ENCODE peak calls at places on chromosomes 7 and 10, in nine cellular contexts. U is cardiac fibroblast; X is RWPE1; F is SK-N-MC; L is activated CD4-positive, alpha-beta T cell treated with anti-CD3 and anti-CD28 coated beads, Interleukin-2, amount 50 U/mL, for 1 hour; S is IMR-90; B is smooth muscle cell of the brain vasculature; Y is AG09309; Q is SW480. M is an unnamed sample.

GRCh38 chr10:129740532-129741279 is 223.4 kb downstream of the EBF3 start:
- DNase-seq in Q (no peak), Y (no peak), S (no peak), F (no peak), U (no peak), L (no peak), B (no peak), X (no peak), M (no peak)

GRCh38 chr10:44042075-44042770 is 342.7 kb downstream of the CXCL12 start:
- DNase-seq in F (no peak), B (no peak), Q (no peak), S (no peak), L (no peak), X (no peak), Y (no peak), U (no peak), M (no peak)

GRCh38 chr10:130338588-130339070 is 202.4 kb downstream of the GLRX3 start:
- DNase-seq in X (no peak), Y (no peak), F (no peak), Q (no peak), B (no peak), S (no peak), U (no peak), L (no peak), M (no peak)

GRCh38 chr7:101134399-101134980 is 7.6 kb downstream of the SERPINE1 start:
- DNase-seq in S (no peak), L (no peak), Q (no peak), U (peak), Y (no peak), B (no peak), X (no peak), F (peak), M (no peak)

GRCh38 chr10:113335603-113336002 is 217.2 kb upstream of the HABP2 start:
- DNase-seq in F (no peak), L (no peak), X (no peak), S (peak), Y (no peak), Q (no peak), U (peak), B (peak), M (no peak)

GRCh38 chr10:43108951-43109350 is 29.3 kb upstream of the CSGALNACT2 start:
- DNase-seq in Q (no peak), Y (no peak), B (no peak), X (no peak), L (no peak), U (no peak), F (no peak), S (no peak), M (no peak)

GRCh38 chr7:129503725-129504124 is 1.4 kb downstream of the SMKR1 start:
- DNase-seq in F (no peak), U (no peak), L (no peak), X (no peak), B (no peak), Q (no peak), S (no peak), Y (no peak), M (no peak)

GRCh38 chr7:74289660-74290589 is 718 bp downstream of the CLIP2 start:
- DNase-seq in Q (no peak), B (no peak), F (no peak), S (no peak), L (peak), X (peak), U (no peak), Y (no peak), M (peak)

GRCh38 chr10:31390804-31391203 is 71.8 kb downstream of the ZEB1 start:
- DNase-seq in U (peak), L (no peak), F (no peak), X (peak), B (no peak), Y (no peak), Q (no peak), S (no peak), M (no peak)

GRCh38 chr7:7099584-7100014 is 82.7 kb upstream of the C1GALT1 start:
- DNase-seq in B (peak), S (peak), L (no peak), Q (peak), F (peak), X (peak), Y (peak), U (peak), M (no peak)

GRCh38 chr7:148807451-148807850 is 76.6 kb downstream of the EZH2 start:
- DNase-seq in B (no peak), S (no peak), Y (no peak), Q (no peak), X (no peak), L (no peak), F (no peak), U (no peak), M (no peak)

GRCh38 chr10:131196176-131196885 is 115.2 kb downstream of the TCERG1L start:
- DNase-seq in S (no peak), Y (no peak), Q (no peak), X (no peak), U (no peak), F (no peak), L (no peak), B (no peak), M (no peak)

GRCh38 chr7:1257221-1257620 is 24.5 kb downstream of the UNCX start:
- DNase-seq in S (no peak), X (no peak), Y (no peak), U (no peak), L (no peak), F (no peak), Q (no peak), B (no peak), M (no peak)